ENCODE peak calls at places on chromosomes 12 and 14, in seven cellular contexts. K, D, I, B, R, F and V are unnamed samples.

GRCh38 chr14:93954900-93955891 is 21.2 kb downstream of the ASB2 start:
- DNase-seq in K (no peak), D (no peak), F (no peak), I (no peak), B (peak), R (peak), V (no peak)

GRCh38 chr14:81946808-81947798 is 413.4 kb upstream of the SEL1L start:
- DNase-seq in B (no peak), I (no peak), R (no peak), F (no peak), D (no peak), K (no peak), V (no peak)

GRCh38 chr12:46659032-46659703 is 166.6 kb downstream of the SLC38A4 start:
- DNase-seq in R (no peak), I (no peak), F (no peak), B (no peak), K (no peak), D (no peak), V (no peak)

GRCh38 chr12:34301251-34302130 is 279.2 kb downstream of the ALG10 start:
- DNase-seq in R (no peak), B (no peak), K (no peak), D (no peak), I (no peak), F (no peak), V (no peak)

GRCh38 chr12:78191611-78192010 is 360.9 kb downstream of the NAV3 start:
- DNase-seq in R (no peak), B (no peak), K (no peak), D (no peak), I (no peak), F (peak), V (no peak)

GRCh38 chr12:18723752-18724151 is 14.1 kb downstream of the PLCZ1 start:
- DNase-seq in F (peak), D (no peak), K (no peak), B (no peak), R (no peak), I (no peak), V (no peak)

GRCh38 chr14:85087201-85087600 is 442.7 kb upstream of the FLRT2 start:
- DNase-seq in K (no peak), F (peak), I (no peak), R (no peak), B (no peak), D (no peak), V (no peak)

GRCh38 chr12:89892426-89892825 is 183.8 kb upstream of the ATP2B1 start:
- DNase-seq in I (no peak), F (no peak), K (no peak), B (no peak), D (no peak), R (no peak), V (no peak)

GRCh38 chr14:85587152-85587697 is 57.3 kb downstream of the FLRT2 start:
- DNase-seq in I (no peak), B (no peak), D (no peak), F (peak), K (no peak), R (peak), V (no peak)

GRCh38 chr12:34402228-34402898 is 380.1 kb downstream of the ALG10 start:
- DNase-seq in B (no peak), R (peak), I (peak), F (no peak), D (peak), K (no peak), V (peak)

GRCh38 chr12:26264215-26264838 is 69.0 kb downstream of the SSPN start:
- DNase-seq in R (no peak), I (no peak), K (no peak), D (no peak), B (no peak), F (no peak), V (no peak)

GRCh38 chr12:69657376-69658137 is 41.5 kb downstream of the BEST3 start:
- DNase-seq in D (no peak), B (no peak), F (no peak), I (no peak), K (no peak), R (peak), V (no peak)

DNA sequence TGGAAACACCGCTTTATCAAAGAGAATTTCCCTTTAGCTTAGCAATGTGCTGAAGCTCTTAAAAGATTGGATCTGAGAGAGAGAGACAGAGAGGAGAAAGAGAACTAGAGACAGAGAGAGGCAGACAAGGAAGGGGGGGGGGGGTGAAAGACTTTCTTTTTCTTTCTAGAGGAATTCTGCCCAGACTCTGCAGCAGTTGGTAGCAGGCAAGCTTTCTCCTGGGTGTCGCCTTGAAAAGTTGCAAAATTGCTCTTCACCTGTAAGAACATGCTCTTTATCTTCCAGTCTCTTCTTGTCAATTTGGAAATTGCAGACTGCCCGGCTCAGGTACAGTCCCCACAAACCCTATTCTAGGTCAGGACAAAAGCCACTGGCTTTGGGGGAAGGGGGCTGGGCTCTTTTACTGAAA is 2.9 kb upstream of the OTX2 start:
- DNase-seq in B (no peak), R (no peak), F (no peak), I (no peak), K (no peak), D (no peak), V (no peak)
- H3K27ac ChIP-seq in B (no peak), R (no peak), F (no peak), I (no peak), K (no peak), D (no peak), V (no peak)

GRCh38 chr14:99423434-99423833 is 57.2 kb downstream of the SETD3 start:
- DNase-seq in R (no peak), K (no peak), D (no peak), F (no peak), B (no peak), I (no peak), V (no peak)
- H3K27ac ChIP-seq in R (no peak), K (no peak), D (no peak), F (no peak), B (no peak), I (no peak), V (no peak)

DNA sequence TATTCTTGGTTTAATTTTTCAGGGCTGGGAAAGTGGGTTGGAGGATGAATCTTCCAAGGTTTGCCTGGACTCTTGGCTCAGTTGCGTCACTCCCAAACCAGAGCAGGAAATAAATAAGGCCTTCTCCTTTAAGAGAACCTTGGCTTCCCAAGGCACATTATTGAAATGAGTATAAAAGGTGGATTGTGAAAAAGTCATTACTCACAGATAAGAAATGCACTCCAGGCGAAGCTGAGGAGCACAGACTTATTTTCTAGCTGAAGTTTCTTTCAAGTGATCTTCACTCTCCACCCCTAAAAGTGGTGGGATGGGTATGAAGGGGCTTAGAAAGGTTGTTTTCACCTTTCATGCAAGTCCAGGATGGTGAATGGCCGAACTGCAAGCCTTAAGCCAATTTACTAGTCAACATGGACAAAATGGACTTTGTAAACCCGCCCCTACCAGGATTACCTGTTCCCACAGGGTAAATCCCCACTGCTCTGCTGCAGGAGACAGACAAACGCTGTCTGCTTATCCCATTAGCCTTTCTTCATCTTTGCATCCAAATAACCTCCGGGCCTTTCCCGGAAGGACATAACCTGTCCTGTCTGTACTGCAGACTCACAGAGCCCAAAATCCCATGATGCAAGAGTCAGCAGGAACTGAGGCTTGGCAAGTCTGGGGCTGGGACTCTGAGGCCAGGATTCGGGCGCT is 207.6 kb downstream of the BCL11B start:
- DNase-seq in I (no peak), F (no peak), R (no peak), D (peak), K (no peak), B (no peak), V (no peak)
- H3K27ac ChIP-seq in I (no peak), F (no peak), R (no peak), D (no peak), K (no peak), B (no peak), V (peak)

GRCh38 chr14:54440037-54440436 is 1.1 kb downstream of the CNIH1 start:
- DNase-seq in D (no peak), F (no peak), K (no peak), B (no peak), I (no peak), R (no peak), V (no peak)
- H3K27ac ChIP-seq in D (no peak), F (peak), K (peak), B (no peak), I (no peak), R (no peak), V (no peak)

DNA sequence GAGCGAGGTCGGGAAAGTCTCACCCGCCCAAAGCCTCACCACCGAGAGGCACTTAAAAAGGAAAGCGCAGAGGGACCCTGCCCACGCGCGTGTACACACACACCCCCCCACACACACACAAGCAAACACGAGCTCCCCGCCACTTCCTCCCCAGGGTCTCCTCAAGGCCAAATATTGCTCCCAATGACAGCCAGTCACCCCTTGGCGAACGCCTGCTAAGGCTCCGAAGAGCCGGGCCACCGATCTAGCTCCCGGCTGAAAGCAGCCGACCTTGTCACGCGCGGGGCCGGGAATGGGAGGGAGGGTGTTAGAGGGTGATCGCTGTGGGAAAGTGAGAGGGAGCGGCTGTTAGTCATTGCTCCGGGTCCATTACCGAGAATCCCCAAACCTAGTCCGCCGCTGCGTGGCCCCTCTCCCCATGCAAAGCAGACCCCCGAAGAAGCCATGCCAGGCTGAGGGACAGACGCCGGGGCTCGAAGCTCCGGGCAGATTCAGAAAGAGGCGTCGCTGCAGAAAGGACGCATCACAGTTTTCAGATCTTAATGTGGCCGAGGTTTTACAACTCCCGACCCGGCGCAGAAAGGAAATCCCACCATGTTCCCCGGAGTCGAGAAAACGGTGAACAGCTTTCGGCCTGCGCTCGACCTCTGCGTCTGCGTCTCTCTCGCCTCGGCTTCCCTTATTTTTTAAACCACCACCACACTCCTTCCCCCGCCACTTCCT is 2.6 kb downstream of the BMP4 start:
- DNase-seq in R (peak), I (no peak), D (peak), F (peak), K (peak), B (no peak), V (peak)
- H3K27ac ChIP-seq in R (no peak), I (peak), D (no peak), F (peak), K (peak), B (no peak), V (peak)

DNA sequence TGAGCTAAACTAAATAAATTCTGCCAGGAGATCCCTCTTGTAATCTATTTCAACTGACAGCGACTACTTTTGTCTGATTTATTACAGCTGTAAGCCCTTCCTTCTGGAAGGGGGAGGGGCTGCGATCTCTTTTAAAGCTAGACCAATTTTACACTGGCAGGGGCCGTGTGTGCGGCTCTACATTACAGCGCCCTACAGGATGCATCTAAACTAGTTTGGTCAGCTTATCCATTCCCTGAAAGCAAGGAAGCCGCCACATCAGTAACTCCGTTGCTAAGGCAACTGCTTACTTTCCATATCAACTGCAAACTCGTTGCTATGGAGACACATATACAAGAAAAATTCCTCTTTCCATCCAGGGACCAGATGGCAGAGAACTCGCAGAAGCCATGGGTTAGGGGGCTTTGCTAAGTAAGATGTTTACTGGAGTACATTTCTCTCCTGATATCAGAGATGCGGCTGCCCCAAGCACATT is 17.4 kb downstream of the FOXN3 start:
- DNase-seq in R (peak), F (no peak), I (no peak), B (no peak), K (no peak), D (peak), V (peak)
- H3K27ac ChIP-seq in R (no peak), F (no peak), I (no peak), B (no peak), K (no peak), D (no peak), V (no peak)

DNA sequence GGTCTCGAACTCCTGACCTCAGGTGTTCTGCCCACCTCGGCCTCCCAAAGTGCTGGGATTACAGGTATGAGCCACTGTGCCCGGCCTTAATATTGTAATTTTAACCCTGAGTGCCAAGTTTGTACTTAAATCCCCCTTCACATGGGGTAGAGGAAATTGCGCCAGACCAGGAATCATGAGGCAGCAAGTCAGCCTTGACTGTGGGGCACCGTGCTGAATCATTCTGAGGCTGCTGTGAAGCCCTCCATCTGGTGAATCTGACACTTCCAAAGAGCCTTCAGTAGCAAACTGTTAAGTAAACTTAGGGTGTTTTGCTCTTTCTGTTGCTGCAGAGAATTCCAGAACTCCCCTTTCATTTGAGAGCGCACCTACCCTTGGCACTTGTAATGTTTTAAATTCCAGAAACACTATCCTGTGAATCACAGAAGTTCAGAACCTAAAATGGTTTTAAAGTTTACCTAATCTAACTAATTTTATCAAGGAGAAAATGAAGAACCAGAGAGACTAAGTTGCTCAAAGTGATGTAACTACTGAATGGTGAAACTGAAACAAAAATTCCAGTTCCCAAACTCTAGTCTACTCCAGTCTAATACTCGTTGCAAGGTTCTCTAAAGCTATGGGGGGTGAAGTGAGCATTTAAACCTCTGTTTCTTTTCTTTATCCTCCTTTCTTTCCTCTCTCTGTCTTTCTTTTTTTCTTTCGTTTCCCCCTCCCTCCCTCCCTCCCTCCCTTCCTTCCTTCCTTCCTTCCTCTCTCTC is 7.5 kb downstream of the HEBP1 start:
- DNase-seq in D (no peak), F (no peak), K (peak), I (peak), R (peak), B (no peak), V (no peak)
- H3K27ac ChIP-seq in D (no peak), F (no peak), K (peak), I (peak), R (peak), B (no peak), V (peak)

DNA sequence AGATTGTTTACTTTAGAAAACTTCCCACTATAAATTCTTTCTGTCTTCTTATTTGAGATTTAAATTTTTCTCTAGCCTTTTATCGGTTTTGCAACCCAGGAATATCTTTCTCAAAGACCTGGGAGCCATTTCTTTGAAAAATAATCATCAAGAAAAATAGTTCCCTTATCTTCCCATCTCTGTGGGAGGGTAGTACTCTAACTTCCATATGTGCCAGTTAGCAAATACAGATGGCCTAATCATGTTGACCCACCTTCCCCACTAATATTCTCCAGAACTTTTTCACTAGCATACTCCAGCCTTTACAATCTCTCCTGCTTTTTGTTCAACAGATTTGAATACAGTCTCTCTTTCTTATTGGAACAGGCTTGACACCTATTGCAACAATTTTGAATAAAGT is 27.3 kb upstream of the KLRB1 start:
- DNase-seq in R (no peak), K (no peak), I (no peak), F (no peak), D (no peak), B (no peak), V (no peak)
- H3K27ac ChIP-seq in R (no peak), K (no peak), I (no peak), F (no peak), D (no peak), B (peak), V (no peak)